ENCODE peak calls at places on chromosomes 2 and 18, in nine cellular contexts. F is NAMALWA; Y is AG08396; A is SW 1271; C is right lobe of liver; W is activated CD8-positive, alpha-beta memory T cell treated with anti-CD3 and anti-CD28 coated beads, Interleukin-2, amount 10 ng/mL, durations not matched to agents 7 days and 5 days; H is fibroblast of the aortic adventitia; D is astrocyte of the spinal cord; G is NCI-H345. N is an unnamed sample.

GRCh38 chr2:111708478-111708877 is 175.5 kb downstream of the ANAPC1 start:
- DNase-seq in Y (no peak), A (no peak), D (no peak), F (no peak), G (no peak), H (no peak), C (peak; percentile 6), W (peak; percentile 38), N (peak; percentile 51)

GRCh38 chr18:48037481-48038271 is 107.2 kb upstream of the SMAD2 start:
- DNase-seq in A (peak; percentile 2), G (peak; percentile 5), Y (no peak), D (no peak), C (peak; percentile 38), F (no peak), W (no peak), H (no peak), N (no peak)

GRCh38 chr18:76801567-76802505 is 20.5 kb upstream of the ZNF236 start:
- DNase-seq in Y (peak; percentile 89), A (peak; percentile 32), C (peak; percentile 69), D (peak; percentile 50), W (peak; percentile 61), H (peak; percentile 32), F (peak; percentile 60), G (peak; percentile 66), N (peak; percentile 82)

GRCh38 chr2:162022290-162022945 is 51.6 kb downstream of the DPP4 start:
- DNase-seq in Y (peak; percentile 48), A (no peak), G (no peak), W (no peak), H (peak; percentile 19), F (no peak), D (peak; percentile 35), C (peak; percentile 84), N (peak; percentile 34)

GRCh38 chr18:37533647-37534565 is 31.7 kb downstream of the CELF4 start:
- DNase-seq in C (no peak), W (no peak), F (no peak), A (no peak), Y (no peak), G (no peak), D (no peak), H (no peak), N (no peak)

GRCh38 chr2:60938301-60938700 is 56.9 kb downstream of the REL start:
- DNase-seq in F (no peak), H (no peak), W (no peak), D (no peak), Y (no peak), A (no peak), G (no peak), C (no peak), N (no peak)

GRCh38 chr18:78738076-78738690 is 241.4 kb upstream of the SALL3 start:
- DNase-seq in W (no peak), H (no peak), A (no peak), G (no peak), D (no peak), Y (no peak), F (no peak), C (peak; percentile 19), N (no peak)

GRCh38 chr2:109460553-109461324 is 153.0 kb downstream of the SEPTIN10 start:
- DNase-seq in W (no peak), F (no peak), A (no peak), Y (no peak), H (no peak), G (no peak), D (no peak), C (peak; percentile 18), N (no peak)

GRCh38 chr2:20241973-20242726 is 17.2 kb upstream of the SDC1 start:
- DNase-seq in D (no peak), F (no peak), C (no peak), A (no peak), Y (peak; percentile 41), G (no peak), W (no peak), H (no peak), N (no peak)

GRCh38 chr18:3603460-3604259 is 153.7 kb downstream of the TGIF1 start:
- DNase-seq in D (peak; percentile 98), C (no peak), H (peak; percentile 99), W (peak; percentile 46), G (peak; percentile 24), Y (peak; percentile 55), F (peak; percentile 32), A (peak; percentile 95), N (peak; percentile 92)

GRCh38 chr2:159713691-159714585 is 1.6 kb downstream of the MARCHF7 start:
- DNase-seq in W (no peak), G (no peak), Y (peak; percentile 69), A (peak; percentile 31), F (peak; percentile 54), D (peak; percentile 55), H (peak; percentile 54), C (no peak), N (peak; percentile 43)

GRCh38 chr2:105403785-105404698 is 5.2 kb upstream of the FHL2 start:
- DNase-seq in C (no peak), H (peak; percentile 90), F (peak; percentile 13), W (no peak), G (no peak), Y (peak; percentile 76), D (peak; percentile 94), A (peak; percentile 96), N (peak; percentile 95)

GRCh38 chr18:8615397-8616025 is 6.3 kb downstream of the RAB12 start:
- DNase-seq in H (peak; percentile 96), C (no peak), D (peak; percentile 93), Y (peak; percentile 91), A (peak; percentile 8), F (no peak), G (peak; percentile 76), W (no peak), N (peak; percentile 92)

GRCh38 chr2:211487746-211488145 is 931.3 kb downstream of the CPS1 start:
- DNase-seq in F (no peak), W (no peak), G (no peak), D (no peak), H (no peak), A (no peak), C (no peak), Y (no peak), N (peak; percentile 7)

GRCh38 chr18:24835751-24836150 is 375.3 kb downstream of the HRH4 start:
- DNase-seq in D (no peak), W (no peak), F (no peak), H (no peak), Y (no peak), G (no peak), A (no peak), C (no peak), N (no peak)

GRCh38 chr2:218432676-218433365 is 13.9 kb downstream of the VIL1 start:
- DNase-seq in A (no peak), C (no peak), W (no peak), Y (no peak), G (no peak), H (no peak), F (no peak), D (no peak), N (no peak)

GRCh38 chr2:64463784-64464183 is 9.8 kb downstream of the LGALSL start:
- DNase-seq in H (peak; percentile 76), F (no peak), D (peak; percentile 59), G (no peak), A (no peak), W (no peak), C (no peak), Y (peak; percentile 49), N (peak; percentile 73)

GRCh38 chr2:238107525-238108422 is 7.6 kb downstream of the ESPNL start:
- DNase-seq in G (no peak), F (peak; percentile 82), D (no peak), Y (no peak), H (no peak), W (peak; percentile 28), C (peak; percentile 89), A (no peak), N (no peak)

GRCh38 chr2:17813015-17813741 is 3.1 kb upstream of the MSGN1 start:
- DNase-seq in F (no peak), A (no peak), G (no peak), Y (no peak), D (peak; percentile 22), W (no peak), C (no peak), H (no peak), N (no peak)

GRCh38 chr2:101699939-101700442 is 2.5 kb downstream of the MAP4K4 start:
- DNase-seq in Y (peak; percentile 31), A (no peak), H (peak; percentile 68), D (no peak), C (no peak), W (no peak), F (peak; percentile 15), G (no peak), N (peak; percentile 58)

GRCh38 chr2:32772623-32773221 is 144.9 kb downstream of the TTC27 start:
- DNase-seq in A (peak; percentile 61), D (peak; percentile 67), F (peak; percentile 67), H (peak; percentile 82), W (no peak), C (no peak), Y (peak; percentile 70), G (peak; percentile 20), N (peak; percentile 79)

GRCh38 chr2:153519260-153519875 is 40.8 kb upstream of the RPRM start:
- DNase-seq in Y (peak; percentile 24), W (peak; percentile 55), D (peak; percentile 56), G (peak; percentile 61), A (peak; percentile 53), F (peak; percentile 72), C (no peak), H (peak; percentile 59), N (peak; percentile 69)

GRCh38 chr2:196335238-196335637 is 163.9 kb upstream of the STK17B start:
- DNase-seq in F (no peak), G (no peak), A (no peak), C (no peak), D (peak; percentile 63), H (peak; percentile 96), Y (peak; percentile 72), W (no peak), N (peak; percentile 70)

GRCh38 chr2:24559714-24560113 is 68.7 kb downstream of the NCOA1 start:
- DNase-seq in F (no peak), A (no peak), C (no peak), W (no peak), Y (peak; percentile 8), G (peak; percentile 23), D (peak; percentile 39), H (peak; percentile 58), N (peak; percentile 66)

GRCh38 chr18:75208055-75208835 is 694 bp downstream of the PTGR3 start:
- DNase-seq in G (peak; percentile 61), A (peak; percentile 39), H (peak; percentile 57), C (peak; percentile 67), Y (peak; percentile 65), D (peak; percentile 46), F (peak; percentile 21), W (peak; percentile 62), N (peak; percentile 79)

GRCh38 chr2:169069341-169069740 is at the start of gene DHRS9:
- DNase-seq in C (no peak), F (no peak), Y (no peak), W (no peak), H (peak; percentile 26), G (no peak), D (peak; percentile 77), A (peak; percentile 23), N (peak; percentile 71)

GRCh38 chr18:32919799-32920198 is 147.0 kb upstream of the KLHL14 start:
- DNase-seq in F (peak; percentile 90), W (no peak), Y (no peak), H (peak; percentile 16), G (peak; percentile 67), A (peak; percentile 52), C (no peak), D (peak; percentile 33), N (peak; percentile 35)

GRCh38 chr18:46519870-46520269 is 137.2 kb downstream of the LOXHD1 start:
- DNase-seq in F (no peak), G (no peak), H (no peak), C (peak; percentile 22), Y (no peak), A (no peak), D (no peak), W (no peak), N (no peak)

GRCh38 chr2:17164550-17164949 is 353.7 kb downstream of the RAD51AP2 start:
- DNase-seq in Y (no peak), A (no peak), F (no peak), H (no peak), D (no peak), W (no peak), C (no peak), G (no peak), N (no peak)

GRCh38 chr2:215712850-215713230 is 277.0 kb upstream of the FN1 start:
- DNase-seq in W (no peak), C (no peak), D (peak; percentile 48), Y (no peak), G (no peak), F (no peak), H (peak; percentile 67), A (no peak), N (no peak)

GRCh38 chr2:46634905-46635304 is 155.5 kb downstream of the TMEM247 start:
- DNase-seq in C (no peak), D (no peak), Y (no peak), H (no peak), W (no peak), G (no peak), F (peak; percentile 13), A (no peak), N (no peak)